ENCODE peak calls at places on chromosomes 4 and X, in nine cellular contexts. Y, L, A, X, O, E, V, Z and H are unnamed samples.

GRCh38 chrX:49058794-49059193 is at the start of gene CCDC120:
- DNase-seq in Y (no peak), O (no peak), X (no peak), Z (no peak), E (no peak), A (no peak), V (no peak), L (no peak), H (no peak)

GRCh38 chr4:86980230-86980629 is 45.4 kb downstream of the AFF1 start:
- DNase-seq in Z (no peak), X (no peak), A (no peak), V (no peak), L (no peak), E (no peak), O (no peak), Y (no peak), H (no peak)

GRCh38 chr4:31391976-31392375 is 671.8 kb downstream of the PCDH7 start:
- DNase-seq in X (no peak), E (no peak), V (no peak), O (no peak), Z (no peak), A (no peak), L (no peak), Y (no peak), H (no peak)

GRCh38 chrX:154472685-154473632 is 6.1 kb downstream of the LAGE3 start:
- DNase-seq in O (no peak), E (no peak), A (no peak), Y (no peak), X (peak; percentile 33), Z (no peak), V (no peak), L (no peak), H (peak; percentile 11)

GRCh38 chr4:137226900-137227299 is 305.4 kb downstream of the PCDH18 start:
- DNase-seq in E (no peak), Y (no peak), V (no peak), A (peak; percentile 16), Z (no peak), X (no peak), L (no peak), O (no peak), H (no peak)

GRCh38 chr4:100591156-100591876 is 73.5 kb upstream of the EMCN start:
- DNase-seq in E (no peak), Z (no peak), V (no peak), A (no peak), Y (peak; percentile 57), X (no peak), L (no peak), O (peak; percentile 12), H (peak; percentile 57)

GRCh38 chrX:23403849-23404248 is 69.2 kb downstream of the PTCHD1 start:
- DNase-seq in E (no peak), A (no peak), Z (no peak), X (no peak), V (no peak), O (no peak), L (no peak), Y (no peak), H (no peak)

GRCh38 chrX:15849555-15849954 is 5.1 kb downstream of the AP1S2 start:
- DNase-seq in Z (no peak), A (no peak), V (no peak), Y (no peak), X (no peak), L (no peak), O (no peak), E (peak; percentile 11), H (no peak)

GRCh38 chrX:150694738-150695410 is 1.7 kb downstream of the MTMR1 start:
- DNase-seq in Z (no peak), X (no peak), Y (peak; percentile 28), L (no peak), O (peak; percentile 25), E (no peak), A (no peak), V (no peak), H (no peak)

GRCh38 chrX:78658851-78659744 is at the start of gene RTL3:
- DNase-seq in X (no peak), O (peak; percentile 13), L (no peak), E (no peak), A (peak; percentile 78), Y (no peak), V (no peak), Z (no peak), H (no peak)

GRCh38 chr4:87122252-87122651 is 98.2 kb downstream of the KLHL8 start:
- DNase-seq in E (no peak), A (peak; percentile 34), Y (peak; percentile 50), X (no peak), Z (no peak), L (no peak), O (no peak), V (no peak), H (peak; percentile 22)

GRCh38 chrX:43847352-43847751 is 34.9 kb downstream of the MAOB start:
- DNase-seq in A (no peak), X (no peak), Y (no peak), Z (no peak), L (no peak), V (no peak), O (no peak), E (no peak), H (no peak)

GRCh38 chr4:11931266-11931665 is 502.6 kb upstream of the HS3ST1 start:
- DNase-seq in Z (no peak), Y (no peak), V (no peak), O (no peak), X (no peak), A (no peak), L (no peak), E (no peak), H (no peak)

GRCh38 chr4:11929080-11929479 is 500.4 kb upstream of the HS3ST1 start:
- DNase-seq in A (no peak), V (no peak), Z (no peak), L (no peak), X (no peak), O (no peak), E (no peak), Y (no peak), H (no peak)
- H3K9me3 ChIP-seq in A (peaks cover 4% of the 10 kb centered on the region), V (no peaks in the 10 kb centered on the region), Z (no peaks in the 10 kb centered on the region), L (no peaks in the 10 kb centered on the region), X (peaks cover 2% of the 10 kb centered on the region), O (no peaks in the 10 kb centered on the region), E (no peaks in the 10 kb centered on the region), Y (peaks cover 5% of the 10 kb centered on the region), H (no peaks in the 10 kb centered on the region)

DNA sequence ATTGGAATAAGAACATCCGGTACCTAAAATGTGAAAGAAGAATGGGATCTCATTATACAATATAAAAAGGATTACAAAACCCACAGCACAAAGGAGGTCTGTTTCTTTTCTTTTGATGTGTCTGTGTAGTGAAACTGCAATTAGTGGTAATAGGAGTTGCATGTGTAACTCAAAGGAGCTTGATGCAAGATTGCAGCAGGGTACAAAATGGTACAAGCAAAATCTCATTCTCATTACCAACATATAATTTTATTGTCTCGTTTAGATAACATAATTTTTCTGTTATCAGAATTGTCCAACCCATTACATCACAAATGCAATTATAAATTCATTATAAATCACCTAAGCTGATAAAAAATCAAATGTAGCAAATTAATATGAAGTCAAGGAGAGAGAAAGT is 47.1 kb upstream of the CCSER1 start:
- DNase-seq in V (no peak), O (no peak), E (no peak), Y (no peak), X (no peak), Z (no peak), L (no peak), A (no peak), H (no peak)
- H3K4me1 ChIP-seq in V (no peaks in the 10 kb centered on the region), O (no peaks in the 10 kb centered on the region), E (no peaks in the 10 kb centered on the region), Y (no peaks in the 10 kb centered on the region), X (no peaks in the 10 kb centered on the region), Z (no peaks in the 10 kb centered on the region), L (no peaks in the 10 kb centered on the region), A (no peaks in the 10 kb centered on the region), H (no peaks in the 10 kb centered on the region)

DNA sequence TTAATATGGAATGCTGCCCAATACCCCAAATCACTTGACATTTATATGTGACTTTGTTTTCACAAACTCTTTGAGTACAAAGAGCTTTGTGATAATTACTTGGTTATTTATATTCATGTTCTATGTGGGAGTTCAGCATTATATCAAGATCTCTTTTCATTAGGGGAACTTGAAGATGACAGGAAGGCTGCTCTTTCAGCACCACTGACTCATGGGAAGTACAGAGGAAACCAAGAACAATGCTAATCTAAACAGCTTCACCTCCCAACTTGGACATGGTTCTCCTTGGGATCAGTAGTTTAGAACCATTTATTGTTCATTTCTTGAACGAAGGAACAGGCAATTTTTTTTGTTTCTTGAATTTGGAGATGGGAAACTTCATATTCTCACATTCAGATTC is 184.0 kb upstream of the AFF2 start:
- DNase-seq in Z (no peak), E (no peak), Y (no peak), A (no peak), X (no peak), L (no peak), V (no peak), O (no peak), H (no peak)
- H3K9me3 ChIP-seq in Z (no peaks in the 10 kb centered on the region), E (no peaks in the 10 kb centered on the region), Y (no peaks in the 10 kb centered on the region), A (peaks cover 7% of the 10 kb centered on the region), X (no peaks in the 10 kb centered on the region), L (no peaks in the 10 kb centered on the region), V (no peaks in the 10 kb centered on the region), O (no peaks in the 10 kb centered on the region), H (no peaks in the 10 kb centered on the region)

GRCh38 chrX:107675823-107676555 is 47.7 kb downstream of the PRPS1 start:
- DNase-seq in O (peak; percentile 20), L (peak; percentile 45), E (no peak), X (no peak), V (no peak), Z (no peak), A (peak; percentile 35), Y (no peak), H (no peak)

GRCh38 chrX:107675365-107675654 is 47.0 kb downstream of the PRPS1 start:
- DNase-seq in V (no peak), O (no peak), L (no peak), Y (no peak), X (no peak), Z (no peak), A (no peak), E (no peak), H (no peak)

GRCh38 chrX:107673933-107674479 is 45.7 kb downstream of the PRPS1 start:
- DNase-seq in Y (peak; percentile 91), O (peak; percentile 97), E (no peak), V (peak; percentile 58), Z (peak; percentile 95), L (peak; percentile 77), A (no peak), X (peak; percentile 87), H (peak; percentile 90)

GRCh38 chrX:107673401-107673800 is 45.1 kb downstream of the PRPS1 start:
- DNase-seq in Y (no peak), L (no peak), O (no peak), V (no peak), A (no peak), Z (no peak), E (no peak), X (no peak), H (no peak)

DNA sequence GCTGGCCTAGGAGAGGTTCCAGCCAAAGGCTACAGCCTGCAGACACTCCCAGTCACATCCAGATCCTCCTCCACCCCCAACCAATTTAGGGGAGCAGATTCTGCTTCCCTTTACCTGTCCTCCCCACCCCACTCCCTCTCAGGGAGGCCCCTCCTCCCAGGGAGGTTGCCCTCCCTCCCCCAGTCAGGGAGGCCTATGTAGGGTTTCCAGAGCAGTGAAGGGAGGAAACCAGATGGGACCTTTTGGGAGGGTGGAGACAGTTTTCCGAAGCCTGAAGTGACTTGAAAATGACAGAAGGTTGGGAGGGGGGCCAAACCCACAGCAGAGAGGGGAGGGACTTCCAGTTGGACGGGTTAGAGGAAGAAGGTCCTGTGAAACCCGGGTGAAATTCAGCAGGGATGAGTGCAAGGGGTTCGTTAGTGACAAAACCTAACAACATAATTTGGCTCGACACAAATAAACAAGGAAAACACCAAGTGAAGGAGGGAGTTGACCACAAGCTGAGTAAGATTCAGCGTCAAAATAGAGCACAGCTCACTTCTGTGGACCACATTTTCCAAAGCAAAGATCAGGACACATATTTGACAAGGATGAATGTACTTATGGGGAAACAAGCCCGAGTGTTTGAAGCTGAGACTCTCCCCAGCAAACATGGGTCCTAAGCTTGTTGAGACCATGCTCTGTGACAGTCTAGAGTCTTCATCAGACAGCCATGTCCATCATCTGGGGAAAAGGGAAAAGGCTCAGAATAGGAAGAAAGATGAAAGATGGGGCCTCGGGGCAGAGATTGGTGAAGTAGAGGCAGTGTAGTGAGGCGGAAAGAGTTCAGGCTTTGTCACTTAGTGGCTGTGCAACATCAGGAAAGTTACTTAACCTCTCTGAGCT is 46.4 kb downstream of the PRPS1 start:
- DNase-seq in E (no peak), A (no peak), V (peak; percentile 47), Y (peak; percentile 75), Z (peak; percentile 61), X (peak; percentile 75), O (peak; percentile 63), L (peak; percentile 78), H (peak; percentile 85)
- H3K4me1 ChIP-seq in E (peaks cover 40% of the 10 kb centered on the region), A (peaks cover 1% of the 10 kb centered on the region), V (peaks cover 43% of the 10 kb centered on the region), Y (no peaks in the 10 kb centered on the region), Z (peaks cover 5% of the 10 kb centered on the region), X (no peaks in the 10 kb centered on the region), O (peaks cover 58% of the 10 kb centered on the region), L (no peaks in the 10 kb centered on the region), H (peaks cover 8% of the 10 kb centered on the region)